ENCODE peak calls at places on chromosomes 11 and 22, in four cellular contexts. G, U, D and Q are unnamed samples.

GRCh38 chr22:50398698-50399648 is 55.8 kb downstream of the PPP6R2 start:
- DNase-seq in G (no peak), U (peak), D (no peak), Q (peak)

GRCh38 chr22:49193348-49193747 is 634.3 kb downstream of the BRD1 start:
- DNase-seq in G (peak), U (no peak), D (no peak), Q (no peak)

GRCh38 chr22:27591060-27591459 is 210.5 kb downstream of the MN1 start:
- DNase-seq in G (no peak), U (no peak), D (peak), Q (no peak)

GRCh38 chr11:19988598-19988997 is 171.7 kb downstream of the DBX1 start:
- DNase-seq in G (peak), U (no peak), D (peak), Q (no peak)

GRCh38 chr11:128130052-128130451 is 457.3 kb downstream of the ETS1 start:
- DNase-seq in G (no peak), U (no peak), D (no peak), Q (no peak)

GRCh38 chr22:36761553-36762240 is 14.2 kb downstream of the IFT27 start:
- DNase-seq in G (no peak), U (no peak), D (no peak), Q (no peak)

GRCh38 chr22:46969961-46970360 is 207.5 kb downstream of the TBC1D22A start:
- DNase-seq in G (no peak), U (no peak), D (no peak), Q (no peak)

GRCh38 chr11:24324211-24324610 is 172.6 kb upstream of the LUZP2 start:
- DNase-seq in G (no peak), U (no peak), D (no peak), Q (no peak)

GRCh38 chr11:68839953-68840641 is 1.6 kb downstream of the CPT1A start:
- DNase-seq in G (no peak), U (no peak), D (peak), Q (no peak)

GRCh38 chr11:117657801-117658200 is 139.2 kb downstream of the DSCAML1 start:
- DNase-seq in G (no peak), U (no peak), D (no peak), Q (no peak)

GRCh38 chr11:98107736-98108135 is 913.0 kb upstream of the CNTN5 start:
- DNase-seq in G (no peak), U (no peak), D (peak), Q (no peak)

GRCh38 chr11:59556115-59556882 is 45.0 kb downstream of the OR4D9 start:
- DNase-seq in G (peak), U (no peak), D (peak), Q (no peak)

GRCh38 chr11:119377961-119378667 is 3.4 kb downstream of the USP2 start:
- DNase-seq in G (no peak), U (no peak), D (no peak), Q (no peak)

GRCh38 chr11:92423635-92424034 is 199.0 kb downstream of the FAT3 start:
- DNase-seq in G (no peak), U (no peak), D (no peak), Q (no peak)

GRCh38 chr11:115170133-115170815 is 333.9 kb downstream of the CADM1 start:
- DNase-seq in G (no peak), U (no peak), D (peak), Q (no peak)

GRCh38 chr11:125264091-125265022 is 99.8 kb downstream of the PKNOX2 start:
- DNase-seq in G (no peak), U (no peak), D (no peak), Q (no peak)

GRCh38 chr22:28917747-28918543 is 34.6 kb downstream of the ZNRF3 start:
- DNase-seq in G (no peak), U (peak), D (peak), Q (no peak)

GRCh38 chr11:27055065-27055682 is 14.6 kb downstream of the BBOX1 start:
- DNase-seq in G (no peak), U (no peak), D (peak), Q (no peak)

GRCh38 chr11:61334434-61335354 is 1.7 kb downstream of the TKFC start:
- DNase-seq in G (no peak), U (no peak), D (peak), Q (no peak)

GRCh38 chr11:77473001-77473800 is 693 bp downstream of the PAK1 start:
- DNase-seq in G (peak), U (peak), D (peak), Q (no peak)

GRCh38 chr11:36077368-36077767 is 133.5 kb downstream of the LDLRAD3 start:
- DNase-seq in G (no peak), U (no peak), D (no peak), Q (no peak)

GRCh38 chr22:30841264-30841663 is 127.3 kb downstream of the MORC2 start:
- DNase-seq in G (no peak), U (no peak), D (peak), Q (no peak)

GRCh38 chr11:132911186-132911585 is 621.1 kb downstream of the OPCML start:
- DNase-seq in G (no peak), U (no peak), D (peak), Q (no peak)

GRCh38 chr11:122751298-122752070 is 86.8 kb upstream of the CRTAM start:
- DNase-seq in G (no peak), U (no peak), D (no peak), Q (no peak)

GRCh38 chr11:35318309-35318708 is 101.0 kb downstream of the SLC1A2 start:
- DNase-seq in G (no peak), U (no peak), D (no peak), Q (no peak)

GRCh38 chr11:13205446-13205845 is 72.1 kb upstream of the BMAL1 start:
- DNase-seq in G (no peak), U (no peak), D (no peak), Q (no peak)

GRCh38 chr22:44444341-44445306 is 53.4 kb downstream of the RTL6 start:
- DNase-seq in G (no peak), U (no peak), D (no peak), Q (no peak)

GRCh38 chr11:109071712-109072524 is 350.1 kb upstream of the C11orf87 start:
- DNase-seq in G (no peak), U (no peak), D (peak), Q (peak)

GRCh38 chr11:119773016-119773415 is 44.0 kb upstream of the NECTIN1 start:
- DNase-seq in G (peak), U (no peak), D (no peak), Q (peak)

GRCh38 chr11:13329670-13330401 is 52.2 kb downstream of the BMAL1 start:
- DNase-seq in G (no peak), U (peak), D (no peak), Q (peak)

GRCh38 chr22:17472886-17473285 is 90.4 kb upstream of the SLC25A18 start:
- DNase-seq in G (no peak), U (no peak), D (peak), Q (no peak)
- H3K4me3 ChIP-seq in G (peak), U (no peak), D (no peak), Q (no peak)

DNA sequence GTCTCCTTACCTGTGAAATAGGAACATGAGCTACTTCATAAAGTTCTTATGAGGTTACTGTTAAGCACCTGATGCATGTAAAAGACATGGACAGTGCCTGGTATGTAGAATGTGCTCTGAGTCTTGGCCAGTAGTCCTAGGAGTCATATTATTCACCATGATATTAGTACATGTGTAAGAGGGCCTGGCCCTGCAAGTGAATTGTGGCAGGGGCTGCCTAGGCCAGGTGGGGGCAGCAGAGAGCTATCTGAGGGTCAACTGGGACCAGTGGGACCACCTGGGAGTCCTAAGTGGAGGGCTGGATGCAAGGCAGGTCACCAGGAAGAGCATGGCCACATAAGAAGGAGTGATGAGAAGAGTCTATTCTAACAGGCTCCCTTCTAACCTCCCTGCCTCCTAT is 529.5 kb downstream of the SOX6 start:
- DNase-seq in G (peak), U (no peak), D (peak), Q (no peak)
- TF ChIP-seq CTCF in G (peak), U (no peak), D (peak), Q (peak)

GRCh38 chr11:70297341-70297740 is 26.9 kb downstream of the PPFIA1 start:
- DNase-seq in G (no peak), U (no peak), D (no peak), Q (no peak)

GRCh38 chr11:70296681-70297080 is 26.2 kb downstream of the PPFIA1 start:
- DNase-seq in G (no peak), U (no peak), D (no peak), Q (no peak)

GRCh38 chr11:70301191-70301590 is 30.7 kb downstream of the PPFIA1 start:
- DNase-seq in G (no peak), U (no peak), D (no peak), Q (no peak)

GRCh38 chr11:70299636-70300035 is 29.1 kb downstream of the PPFIA1 start:
- DNase-seq in G (no peak), U (no peak), D (no peak), Q (no peak)

GRCh38 chr11:70298243-70298915 is 27.9 kb downstream of the PPFIA1 start:
- DNase-seq in G (no peak), U (no peak), D (no peak), Q (no peak)
- H3K4me3 ChIP-seq in G (no peak), U (no peak), D (no peak), Q (no peak)

GRCh38 chr11:11078344-11078743 is 220.5 kb upstream of the ZBED5 start:
- DNase-seq in G (no peak), U (no peak), D (peak), Q (no peak)
- TF ChIP-seq CTCF in G (no peak), U (no peak), D (peak), Q (no peak)

GRCh38 chr11:67466962-67467771 is 1.9 kb downstream of the TMEM134 start:
- DNase-seq in G (no peak), U (no peak), D (no peak), Q (no peak)

GRCh38 chr11:67464411-67465189 is 4.5 kb downstream of the TMEM134 start:
- DNase-seq in G (peak), U (peak), D (peak), Q (peak)

GRCh38 chr11:67465190-67465522 is 3.9 kb downstream of the TMEM134 start:
- DNase-seq in G (no peak), U (peak), D (no peak), Q (no peak)

GRCh38 chr11:67468056-67468455 is 995 bp downstream of the TMEM134 start:
- DNase-seq in G (no peak), U (peak), D (no peak), Q (peak)

DNA sequence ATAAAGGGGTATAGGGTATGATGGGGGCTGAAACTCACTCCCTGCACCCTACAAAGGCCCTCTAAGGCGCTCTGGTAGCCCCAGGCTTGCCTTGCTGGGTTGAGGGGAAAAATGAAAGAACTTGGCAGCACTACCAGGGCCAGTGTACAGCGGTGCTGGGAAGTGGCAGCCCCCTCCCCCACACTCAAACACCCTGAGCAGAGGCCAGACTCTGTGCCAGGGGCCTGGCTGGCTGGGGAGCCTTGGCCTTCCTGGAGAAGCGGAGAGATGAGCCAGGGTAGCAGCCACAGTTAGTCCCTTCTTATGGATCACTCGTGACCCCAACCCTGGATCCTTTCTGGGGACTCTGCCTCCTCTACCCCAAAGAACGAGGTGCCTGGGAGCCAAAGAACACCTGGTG is 2.7 kb downstream of the TMEM134 start:
- DNase-seq in G (no peak), U (no peak), D (no peak), Q (no peak)
- H3K4me3 ChIP-seq in G (no peak), U (no peak), D (no peak), Q (no peak)

GRCh38 chr22:35726933-35727332 is 9.3 kb downstream of the APOL5 start:
- DNase-seq in G (no peak), U (peak), D (no peak), Q (no peak)

GRCh38 chr22:35726398-35726797 is 8.7 kb downstream of the APOL5 start:
- DNase-seq in G (no peak), U (peak), D (no peak), Q (no peak)

GRCh38 chr22:35729309-35729698 is 11.6 kb downstream of the APOL5 start:
- DNase-seq in G (no peak), U (no peak), D (no peak), Q (no peak)

GRCh38 chr22:35727436-35727835 is 9.8 kb downstream of the APOL5 start:
- DNase-seq in G (peak), U (peak), D (peak), Q (no peak)

DNA sequence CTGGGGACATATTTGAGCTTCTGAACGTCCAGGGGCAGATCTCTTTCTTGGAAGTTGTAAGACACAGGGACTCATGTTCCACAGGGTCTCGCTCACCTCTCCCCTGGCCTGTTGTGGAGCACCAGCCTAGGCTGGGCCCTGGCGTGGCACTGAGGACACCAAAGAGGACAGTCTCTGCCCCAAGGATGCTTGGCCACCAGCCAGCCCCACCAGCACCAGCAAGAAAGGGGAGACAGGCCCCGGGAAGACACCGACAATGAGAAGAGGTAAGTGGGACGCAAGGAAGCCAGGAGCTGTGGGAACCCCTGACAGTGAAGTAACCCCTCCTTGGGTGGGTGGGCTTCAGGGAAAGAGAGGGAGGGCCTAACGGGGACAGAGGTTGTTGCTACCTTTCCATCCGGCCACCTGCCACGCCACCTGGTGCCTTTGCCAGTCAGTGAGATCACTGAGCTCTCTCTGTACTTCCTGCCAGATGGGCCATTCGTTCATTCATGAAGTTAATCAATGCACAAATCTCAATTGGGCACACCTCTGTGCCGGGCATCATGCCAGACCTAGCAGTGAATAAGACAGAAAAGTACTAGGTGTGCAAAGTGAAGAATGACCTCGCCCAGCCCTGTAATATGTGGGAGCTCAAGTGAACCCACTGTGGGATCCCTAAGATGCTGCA is 11.1 kb downstream of the APOL5 start:
- DNase-seq in G (no peak), U (peak), D (no peak), Q (peak)
- TF ChIP-seq CTCF in G (no peak), U (no peak), D (no peak), Q (no peak)

GRCh38 chr11:4865855-4866254 is 15.8 kb upstream of the OR51T1 start:
- DNase-seq in G (no peak), U (no peak), D (no peak), Q (no peak)
- H3K4me3 ChIP-seq in G (no peak), U (no peak), D (no peak), Q (no peak)

DNA sequence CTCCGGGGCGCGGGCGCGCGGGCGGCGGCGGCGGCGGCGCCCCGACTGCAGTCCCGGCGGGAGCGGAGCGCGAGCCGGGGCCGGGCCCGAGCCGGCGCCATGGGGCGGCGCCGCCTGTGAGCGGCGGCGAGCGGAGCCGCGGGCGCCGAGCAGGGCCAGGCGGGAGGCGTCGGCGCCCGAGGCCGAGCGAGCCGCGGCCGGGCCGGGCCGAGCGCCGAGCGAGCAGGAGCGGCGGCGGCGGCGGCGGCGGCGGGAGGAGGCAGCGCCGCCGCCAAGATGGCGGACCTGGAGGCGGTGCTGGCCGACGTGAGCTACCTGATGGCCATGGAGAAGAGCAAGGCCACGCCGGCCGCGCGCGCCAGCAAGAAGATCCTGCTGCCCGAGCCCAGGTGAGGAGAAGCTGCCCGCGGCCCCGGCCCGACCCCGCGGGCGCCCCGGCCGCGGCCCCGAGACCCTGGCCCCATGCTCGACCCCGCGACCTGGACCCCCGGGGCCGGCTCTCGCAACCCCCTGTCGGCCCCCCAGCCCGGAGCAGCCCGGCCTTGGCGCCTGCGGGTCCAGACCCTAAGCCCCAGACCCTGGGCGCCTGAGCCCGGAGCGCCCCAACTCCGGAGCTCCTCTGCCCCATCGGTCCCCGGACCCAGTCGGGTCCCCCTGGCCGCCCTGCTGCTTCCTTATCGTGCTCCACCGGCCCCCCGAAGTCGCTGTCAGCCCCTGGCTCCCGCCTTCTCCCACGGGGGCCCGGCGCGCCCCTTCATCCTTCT is at the start of gene GRK2:
- DNase-seq in G (peak), U (peak), D (peak), Q (no peak)
- TF ChIP-seq CTCF in G (no peak), U (no peak), D (no peak), Q (no peak)

GRCh38 chr11:76048763-76049162 is 157.5 kb downstream of the WNT11 start:
- DNase-seq in G (no peak), U (no peak), D (no peak), Q (no peak)

GRCh38 chr11:76049506-76049905 is 156.8 kb downstream of the WNT11 start:
- DNase-seq in G (no peak), U (no peak), D (no peak), Q (no peak)

GRCh38 chr11:76047766-76048165 is 158.5 kb downstream of the WNT11 start:
- DNase-seq in G (no peak), U (no peak), D (no peak), Q (no peak)

GRCh38 chr11:76054330-76054729 is 152.0 kb downstream of the WNT11 start:
- DNase-seq in G (no peak), U (no peak), D (no peak), Q (no peak)

DNA sequence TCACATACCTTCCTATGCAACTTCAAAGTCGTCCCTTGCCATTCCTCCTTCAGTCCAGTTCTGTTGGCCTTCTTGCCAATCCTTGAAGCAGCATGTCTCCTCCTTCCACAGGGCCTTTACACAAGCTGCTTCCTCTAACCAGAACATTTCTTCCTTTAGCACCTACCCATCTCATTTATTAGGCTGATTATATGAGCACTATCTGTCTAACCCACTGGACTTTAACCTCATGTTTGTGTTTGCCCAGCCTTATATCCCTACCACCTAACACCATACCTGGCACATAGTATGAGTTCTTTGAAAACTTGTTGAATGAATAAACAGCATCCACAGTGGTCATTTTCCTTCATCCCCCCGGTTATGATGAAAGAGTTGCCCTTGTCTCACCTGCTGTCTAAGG is 154.4 kb downstream of the WNT11 start:
- DNase-seq in G (no peak), U (no peak), D (no peak), Q (no peak)
- H3K4me3 ChIP-seq in G (no peak), U (no peak), D (no peak), Q (no peak)